ENCODE peak calls at places on chromosome 10, in seven cellular contexts. Q is chondrocyte; R is AG04450; P is cardiac septum; S is activated CD4-positive, alpha-beta T cell treated with anti-CD3 and anti-CD28 coated beads for 36 hours; M is GM04504; F is H7. A is an unnamed sample.

GRCh38 chr10:115082521-115082920 is 10.6 kb upstream of the ATRNL1 start:
- DNase-seq in M (peak), F (no peak), P (no peak), R (no peak), S (no peak), Q (no peak), A (no peak)

GRCh38 chr10:104281694-104282093 is 12.7 kb downstream of the GSTO2 start:
- DNase-seq in R (no peak), Q (no peak), M (no peak), P (no peak), S (no peak), F (no peak), A (no peak)

GRCh38 chr10:77428776-77429395 is 208.7 kb downstream of the KCNMA1 start:
- DNase-seq in R (peak), M (peak), P (no peak), S (no peak), F (peak), Q (no peak), A (no peak)

GRCh38 chr10:131802991-131803390 is 97.8 kb upstream of the PPP2R2D start:
- DNase-seq in M (no peak), F (no peak), S (no peak), R (no peak), Q (no peak), P (peak), A (no peak)

GRCh38 chr10:26699631-26700030 is 2.1 kb downstream of the PDSS1 start:
- DNase-seq in S (no peak), Q (no peak), P (no peak), R (no peak), M (no peak), F (no peak), A (no peak)

GRCh38 chr10:7374795-7375194 is 36.0 kb downstream of the SFMBT2 start:
- DNase-seq in S (no peak), P (no peak), M (no peak), F (no peak), R (no peak), Q (no peak), A (no peak)

GRCh38 chr10:70267161-70267933 is 16.5 kb downstream of the NPFFR1 start:
- DNase-seq in S (peak), P (no peak), F (peak), R (peak), M (peak), Q (no peak), A (no peak)

GRCh38 chr10:69831231-69831855 is 29.6 kb downstream of the COL13A1 start:
- DNase-seq in Q (no peak), R (no peak), M (no peak), S (no peak), P (no peak), F (no peak), A (no peak)

GRCh38 chr10:566241-566885 is 123.1 kb downstream of the DIP2C start:
- DNase-seq in F (peak), R (no peak), Q (no peak), S (no peak), P (peak), M (no peak), A (no peak)

GRCh38 chr10:114638874-114639625 is 19.0 kb downstream of the ABLIM1 start:
- DNase-seq in F (no peak), M (peak), S (no peak), Q (no peak), P (no peak), R (peak), A (no peak)

GRCh38 chr10:13371879-13372470 is 23.9 kb upstream of the SEPHS1 start:
- DNase-seq in M (peak), S (peak), P (no peak), R (peak), Q (no peak), F (peak), A (peak)